ENCODE peak calls at places on chromosomes 6 and 20, in four cellular contexts. One of them, this sample, is unnamed. For H3K4me1 and H3K9me3, the result is how much of the 10 kb centered on the place peaks cover.

GRCh38 chr6:148311849-148312669 is 30.6 kb upstream of the SASH1 start:
- DNase-seq in HCT116: no peak
- DNase-seq in naive thymus-derived CD4-positive, alpha-beta T cell: no peak
- DNase-seq in IMR-90: peak
- DNase-seq in this sample: no peak

GRCh38 chr20:63553933-63554290 is at the start of gene FNDC11:
- DNase-seq in HCT116: no peak
- DNase-seq in naive thymus-derived CD4-positive, alpha-beta T cell: no peak
- DNase-seq in IMR-90: no peak
- DNase-seq in this sample: peak

GRCh38 chr6:31575335-31575901 is at the start of gene TNF:
- DNase-seq in HCT116: no peak
- DNase-seq in naive thymus-derived CD4-positive, alpha-beta T cell: no peak
- DNase-seq in IMR-90: no peak
- DNase-seq in this sample: no peak

GRCh38 chr6:158064725-158065251 is 83.1 kb downstream of the SYNJ2 start:
- DNase-seq in HCT116: no peak
- DNase-seq in naive thymus-derived CD4-positive, alpha-beta T cell: no peak
- DNase-seq in IMR-90: no peak
- DNase-seq in this sample: no peak

GRCh38 chr20:46709055-46709458 is 392 bp upstream of the SLC2A10 start:
- DNase-seq in HCT116: no peak
- DNase-seq in naive thymus-derived CD4-positive, alpha-beta T cell: no peak
- DNase-seq in IMR-90: no peak
- DNase-seq in this sample: no peak

GRCh38 chr6:123529843-123530242 is 106.9 kb downstream of the TRDN start:
- DNase-seq in HCT116: no peak
- DNase-seq in naive thymus-derived CD4-positive, alpha-beta T cell: no peak
- DNase-seq in IMR-90: no peak
- DNase-seq in this sample: no peak

GRCh38 chr20:63635431-63636141 is 8.7 kb upstream of the GMEB2 start:
- DNase-seq in HCT116: no peak
- DNase-seq in naive thymus-derived CD4-positive, alpha-beta T cell: peak
- DNase-seq in IMR-90: no peak
- DNase-seq in this sample: no peak

GRCh38 chr6:111683749-111684267 is 78.1 kb upstream of the TRAF3IP2 start:
- DNase-seq in HCT116: no peak
- DNase-seq in naive thymus-derived CD4-positive, alpha-beta T cell: peak
- DNase-seq in IMR-90: peak
- DNase-seq in this sample: no peak

GRCh38 chr6:108736832-108737231 is 111.4 kb upstream of the ARMC2 start:
- DNase-seq in HCT116: peak
- DNase-seq in naive thymus-derived CD4-positive, alpha-beta T cell: no peak
- DNase-seq in IMR-90: peak
- DNase-seq in this sample: peak

GRCh38 chr6:16278048-16278724 is 39.8 kb downstream of the GMPR start:
- DNase-seq in HCT116: peak
- DNase-seq in naive thymus-derived CD4-positive, alpha-beta T cell: no peak
- DNase-seq in IMR-90: peak
- DNase-seq in this sample: no peak

GRCh38 chr6:107466062-107466461 is 6.7 kb upstream of the PDSS2 start:
- DNase-seq in HCT116: no peak
- DNase-seq in naive thymus-derived CD4-positive, alpha-beta T cell: no peak
- DNase-seq in IMR-90: no peak
- DNase-seq in this sample: no peak

GRCh38 chr6:46419576-46420002 is 71.7 kb downstream of the RCAN2 start:
- DNase-seq in HCT116: peak
- DNase-seq in naive thymus-derived CD4-positive, alpha-beta T cell: peak
- DNase-seq in IMR-90: peak
- DNase-seq in this sample: peak

GRCh38 chr6:1263850-1264377 is 48.0 kb upstream of the FOXQ1 start:
- DNase-seq in HCT116: no peak
- DNase-seq in naive thymus-derived CD4-positive, alpha-beta T cell: no peak
- DNase-seq in IMR-90: no peak
- DNase-seq in this sample: no peak

GRCh38 chr6:1262704-1263038 is 49.2 kb upstream of the FOXQ1 start:
- DNase-seq in HCT116: no peak
- DNase-seq in naive thymus-derived CD4-positive, alpha-beta T cell: no peak
- DNase-seq in IMR-90: no peak
- DNase-seq in this sample: no peak

GRCh38 chr6:1266686-1267056 is 45.2 kb upstream of the FOXQ1 start:
- DNase-seq in HCT116: no peak
- DNase-seq in naive thymus-derived CD4-positive, alpha-beta T cell: no peak
- DNase-seq in IMR-90: no peak
- DNase-seq in this sample: no peak

GRCh38 chr6:1264619-1265445 is 47.1 kb upstream of the FOXQ1 start:
- DNase-seq in HCT116: no peak
- DNase-seq in naive thymus-derived CD4-positive, alpha-beta T cell: no peak
- DNase-seq in IMR-90: no peak
- DNase-seq in this sample: no peak

DNA sequence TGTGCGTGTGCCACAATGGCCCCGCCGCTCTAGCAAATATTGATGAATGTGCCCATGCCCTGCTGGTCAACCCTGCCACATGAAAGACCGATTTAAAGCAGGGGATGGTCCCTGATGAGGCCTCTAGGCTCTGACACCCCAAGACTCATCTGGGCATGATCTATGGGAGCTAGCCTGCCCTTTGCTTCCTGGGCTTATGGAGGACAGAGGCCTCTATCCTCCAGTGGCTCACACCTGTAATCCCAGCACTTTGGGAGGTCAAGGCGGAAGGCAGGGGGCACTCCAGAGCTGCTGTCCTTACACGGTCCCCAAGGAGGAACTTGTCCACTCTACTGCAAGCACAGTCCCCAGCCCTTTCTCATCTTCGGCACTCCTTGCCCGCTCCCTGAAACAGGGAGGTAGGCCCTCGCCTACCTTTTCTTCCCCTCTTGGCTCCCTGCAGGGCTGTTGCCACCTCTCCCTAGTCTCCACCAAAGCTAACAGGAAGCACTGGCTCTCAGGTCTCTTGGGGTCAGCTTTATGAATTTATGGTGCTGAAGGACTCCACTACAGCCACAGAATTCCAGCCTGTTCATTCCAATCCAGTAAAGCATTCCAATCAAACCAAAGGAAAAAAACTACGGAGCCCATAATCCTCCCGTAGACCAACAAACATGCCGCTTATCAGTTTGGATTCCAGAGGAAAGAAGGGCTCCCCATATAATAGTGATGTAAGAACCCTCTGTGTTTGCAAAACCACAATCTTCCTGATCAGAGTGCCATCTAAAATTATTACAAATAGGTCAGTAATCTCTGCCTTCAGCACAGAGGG is 48.7 kb upstream of the FOXQ1 start:
- DNase-seq in HCT116: no peak
- DNase-seq in naive thymus-derived CD4-positive, alpha-beta T cell: no peak
- DNase-seq in IMR-90: no peak
- DNase-seq in this sample: no peak
- H3K4me1 ChIP-seq in HCT116: under half
- H3K4me1 ChIP-seq in naive thymus-derived CD4-positive, alpha-beta T cell: under half
- H3K4me1 ChIP-seq in IMR-90: under half
- H3K4me1 ChIP-seq in this sample: under half

DNA sequence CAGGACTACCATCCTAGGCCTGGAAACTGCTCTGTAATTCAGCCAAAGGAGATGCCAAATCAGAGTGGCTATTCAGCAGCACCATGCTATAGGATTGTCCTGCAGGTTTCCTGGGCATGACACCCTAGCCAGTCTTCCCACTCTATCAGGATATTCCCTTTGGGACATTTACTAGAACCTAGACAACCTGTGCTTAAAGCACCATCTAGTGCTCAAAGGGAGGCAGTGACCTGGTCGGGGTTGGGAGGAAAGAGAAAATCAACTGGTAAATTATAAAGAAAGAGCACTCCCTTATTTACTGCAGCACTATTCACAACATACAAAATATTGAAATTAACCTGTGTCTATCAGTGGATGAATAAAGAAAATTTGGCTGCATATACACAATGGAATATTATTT is 67.2 kb upstream of the SMLR1 start:
- DNase-seq in HCT116: peak
- DNase-seq in naive thymus-derived CD4-positive, alpha-beta T cell: no peak
- DNase-seq in IMR-90: peak
- DNase-seq in this sample: peak
- H3K4me3 ChIP-seq in HCT116: no peak
- H3K4me3 ChIP-seq in naive thymus-derived CD4-positive, alpha-beta T cell: no peak
- H3K4me3 ChIP-seq in IMR-90: no peak
- H3K4me3 ChIP-seq in this sample: no peak

GRCh38 chr6:119284861-119285521 is 64.6 kb downstream of the MAN1A1 start:
- DNase-seq in HCT116: no peak
- DNase-seq in naive thymus-derived CD4-positive, alpha-beta T cell: peak
- DNase-seq in IMR-90: no peak
- DNase-seq in this sample: peak
- H3K9me3 ChIP-seq in HCT116: under half
- H3K9me3 ChIP-seq in naive thymus-derived CD4-positive, alpha-beta T cell: under half
- H3K9me3 ChIP-seq in IMR-90: under half
- H3K9me3 ChIP-seq in this sample: under half

DNA sequence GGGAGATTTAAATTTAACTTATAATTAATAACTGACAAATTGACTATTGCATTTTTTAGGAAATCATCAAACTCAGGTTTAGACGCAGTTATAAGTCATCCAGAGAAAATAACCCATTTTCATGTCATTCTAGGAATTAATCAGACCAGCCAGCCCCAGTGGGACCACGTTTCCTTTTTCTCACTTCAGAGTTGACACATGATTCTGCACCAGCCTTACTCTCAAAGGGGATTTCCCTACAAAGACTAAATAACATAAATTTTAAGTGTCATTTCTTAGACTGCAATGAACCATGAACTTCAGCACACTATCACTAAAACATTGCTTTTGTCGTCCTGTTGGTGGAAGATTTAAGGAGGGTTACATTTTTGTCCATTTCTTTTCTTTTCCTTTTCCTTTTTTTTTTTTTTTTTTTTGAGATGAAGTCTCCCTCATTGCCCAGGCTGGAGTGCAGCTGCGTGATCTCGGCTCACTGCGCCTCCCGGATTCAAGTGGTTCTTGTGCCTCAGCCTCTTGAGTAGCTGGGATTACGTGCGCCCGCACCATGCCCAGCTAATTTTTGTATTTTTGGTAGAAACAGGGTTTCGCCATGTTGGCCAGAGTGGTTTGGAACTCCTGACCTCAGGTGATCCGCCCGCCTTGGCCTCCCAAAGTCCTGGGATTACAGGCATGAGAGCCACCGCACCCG is 3.6 kb downstream of the IPCEF1 start:
- DNase-seq in HCT116: no peak
- DNase-seq in naive thymus-derived CD4-positive, alpha-beta T cell: no peak
- DNase-seq in IMR-90: no peak
- DNase-seq in this sample: no peak
- H3K4me1 ChIP-seq in HCT116: under half
- H3K4me1 ChIP-seq in naive thymus-derived CD4-positive, alpha-beta T cell: under half
- H3K4me1 ChIP-seq in IMR-90: under half
- H3K4me1 ChIP-seq in this sample: under half

GRCh38 chr6:89411019-89411268 is 1.1 kb downstream of the RRAGD start:
- DNase-seq in HCT116: no peak
- DNase-seq in naive thymus-derived CD4-positive, alpha-beta T cell: peak
- DNase-seq in IMR-90: no peak
- DNase-seq in this sample: peak
- H3K4me3 ChIP-seq in HCT116: peak
- H3K4me3 ChIP-seq in naive thymus-derived CD4-positive, alpha-beta T cell: peak
- H3K4me3 ChIP-seq in IMR-90: no peak
- H3K4me3 ChIP-seq in this sample: peak

DNA sequence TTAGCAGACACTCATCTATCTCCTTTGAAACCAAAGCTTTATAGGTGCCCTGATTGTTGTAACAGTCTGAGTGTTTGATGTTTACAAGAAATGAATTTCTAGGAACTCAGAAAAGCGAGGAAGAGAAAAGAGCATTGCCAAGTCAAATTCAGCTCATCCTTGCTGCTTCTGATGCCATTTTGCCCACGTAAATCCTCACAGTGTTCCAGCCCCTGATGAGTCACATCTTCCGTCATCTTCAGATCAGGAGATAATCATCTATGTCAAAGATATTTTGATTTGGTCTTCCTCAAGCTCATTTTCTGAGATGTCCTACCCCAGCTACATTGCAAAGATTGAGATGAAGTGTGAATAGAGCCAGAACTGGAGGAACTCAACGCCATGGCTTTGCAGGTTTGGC is 426.2 kb downstream of the BMP2 start:
- DNase-seq in HCT116: no peak
- DNase-seq in naive thymus-derived CD4-positive, alpha-beta T cell: no peak
- DNase-seq in IMR-90: no peak
- DNase-seq in this sample: no peak
- H3K9me3 ChIP-seq in HCT116: under half
- H3K9me3 ChIP-seq in naive thymus-derived CD4-positive, alpha-beta T cell: under half
- H3K9me3 ChIP-seq in IMR-90: under half
- H3K9me3 ChIP-seq in this sample: under half

DNA sequence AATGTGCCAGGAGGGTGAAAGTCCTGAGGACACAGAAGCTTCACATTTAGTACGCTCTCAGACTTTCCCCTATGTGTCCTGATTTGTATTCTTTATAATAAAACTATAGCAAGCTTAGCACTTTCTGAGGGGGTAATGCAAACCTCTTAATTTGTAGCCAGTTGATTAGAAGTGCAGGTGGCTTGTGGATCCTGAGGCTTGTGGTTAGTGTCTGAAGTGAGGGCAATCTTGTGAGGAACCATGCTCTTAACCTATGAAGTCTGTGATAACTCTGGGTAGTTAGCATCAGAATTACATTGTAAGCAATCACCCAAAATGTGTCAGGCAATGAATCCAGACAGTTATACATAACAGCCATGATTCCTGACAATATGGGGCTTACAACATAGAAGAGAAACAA is 51.1 kb downstream of the LHFPL5 start:
- DNase-seq in HCT116: no peak
- DNase-seq in naive thymus-derived CD4-positive, alpha-beta T cell: no peak
- DNase-seq in IMR-90: no peak
- DNase-seq in this sample: no peak
- H3K4me1 ChIP-seq in HCT116: under half
- H3K4me1 ChIP-seq in naive thymus-derived CD4-positive, alpha-beta T cell: under half
- H3K4me1 ChIP-seq in IMR-90: under half
- H3K4me1 ChIP-seq in this sample: under half

DNA sequence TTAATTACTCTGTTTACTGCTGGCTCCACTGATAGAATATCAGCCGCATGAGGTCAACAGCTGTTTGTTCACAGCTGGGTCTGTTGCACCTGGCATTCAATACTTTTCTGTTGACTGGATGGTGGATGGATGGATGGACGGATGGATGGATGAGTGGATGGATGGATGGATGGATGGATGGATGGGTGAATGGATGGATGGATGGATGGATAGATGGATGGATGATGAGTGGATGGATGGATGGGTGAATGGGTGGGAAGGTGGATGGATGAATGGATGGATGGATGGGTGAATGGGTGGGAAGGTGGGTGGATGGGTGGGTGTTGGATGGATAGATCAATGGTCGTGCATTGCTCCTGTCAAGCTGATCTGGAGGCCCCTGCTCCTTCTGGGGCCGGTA is 422.2 kb upstream of the SULF2 start:
- DNase-seq in HCT116: no peak
- DNase-seq in naive thymus-derived CD4-positive, alpha-beta T cell: no peak
- DNase-seq in IMR-90: no peak
- DNase-seq in this sample: no peak
- H3K4me3 ChIP-seq in HCT116: no peak
- H3K4me3 ChIP-seq in naive thymus-derived CD4-positive, alpha-beta T cell: no peak
- H3K4me3 ChIP-seq in IMR-90: no peak
- H3K4me3 ChIP-seq in this sample: no peak